ENCODE peak calls at places on chromosomes 7 and 10, in four cellular contexts. A is H9, J is mesenchymal stem cell, C is Panc1. W is an unnamed sample. For H3K4me1, the result is how much of the 10 kb centered on the place peaks cover.

GRCh38 chr7:30852744-30853288 is 58.8 kb upstream of the AQP1 start:
- DNase-seq in J (no peak), A (no peak), C (no peak), W (no peak)

GRCh38 chr10:30743586-30743985 is 114.0 kb upstream of the LYZL2 start:
- DNase-seq in J (no peak), C (no peak), A (no peak), W (no peak)

GRCh38 chr10:77187376-77187999 is 450.1 kb downstream of the KCNMA1 start:
- DNase-seq in C (no peak), J (peak), A (no peak), W (no peak)

GRCh38 chr10:126022841-126023240 is 126.5 kb downstream of the FANK1 start:
- DNase-seq in C (no peak), J (no peak), A (no peak), W (no peak)

GRCh38 chr7:378041-378420 is 88.1 kb downstream of the FOXL3 start:
- DNase-seq in C (no peak), J (no peak), A (no peak), W (no peak)

GRCh38 chr7:107322015-107322414 is 147.8 kb upstream of the GPR22 start:
- DNase-seq in J (no peak), C (no peak), A (no peak), W (no peak)

GRCh38 chr7:142298009-142298408 is 40.2 kb upstream of the PRSS58 start:
- DNase-seq in A (peak), J (no peak), C (no peak), W (peak)

GRCh38 chr7:130222-130572 is 62.2 kb upstream of the FAM20C start:
- DNase-seq in A (no peak), J (no peak), C (no peak), W (no peak)

GRCh38 chr7:29950480-29950879 is 39.1 kb downstream of the SCRN1 start:
- DNase-seq in A (no peak), C (no peak), J (no peak), W (no peak)

GRCh38 chr10:4622374-4622773 is 203.6 kb upstream of the AKR1E2 start:
- DNase-seq in C (no peak), J (no peak), A (no peak), W (no peak)

GRCh38 chr7:141053626-141054025 is 20.2 kb upstream of the TMEM178B start:
- DNase-seq in A (no peak), J (no peak), C (no peak), W (no peak)

GRCh38 chr7:32515890-32516550 is 20.7 kb downstream of the AVL9 start:
- DNase-seq in C (no peak), A (no peak), J (no peak), W (no peak)

GRCh38 chr10:63173468-63174227 is 40.5 kb downstream of the NRBF2 start:
- DNase-seq in J (no peak), C (no peak), A (no peak), W (no peak)

GRCh38 chr10:17993361-17993760 is 41.6 kb downstream of the SLC39A12 start:
- DNase-seq in A (no peak), C (no peak), J (peak), W (no peak)

GRCh38 chr10:74750848-74751274 is 75.5 kb upstream of the KAT6B start:
- DNase-seq in C (no peak), A (no peak), J (no peak), W (no peak)

GRCh38 chr10:125009580-125010235 is 67.8 kb downstream of the ZRANB1 start:
- DNase-seq in J (no peak), A (no peak), C (no peak), W (no peak)

GRCh38 chr7:122676466-122676865 is 22.5 kb downstream of the RNF133 start:
- DNase-seq in C (no peak), A (no peak), J (no peak), W (no peak)

GRCh38 chr10:104120061-104120460 is 1.9 kb upstream of the SFR1 start:
- DNase-seq in A (no peak), J (no peak), C (no peak), W (no peak)

GRCh38 chr7:46957195-46957594 is 624.7 kb downstream of the TNS3 start:
- DNase-seq in J (no peak), C (no peak), A (no peak), W (no peak)

GRCh38 chr7:156579566-156579965 is 61.0 kb upstream of the RNF32 start:
- DNase-seq in C (no peak), A (no peak), J (no peak), W (no peak)

GRCh38 chr7:142508251-142508650 is 241.0 kb upstream of the PRSS1 start:
- DNase-seq in A (no peak), C (no peak), J (no peak), W (peak)

GRCh38 chr7:108421720-108422331 is 34.4 kb downstream of the NRCAM start:
- DNase-seq in C (no peak), J (no peak), A (no peak), W (no peak)

GRCh38 chr10:124686707-124687376 is 57.3 kb downstream of the FAM53B start:
- DNase-seq in A (no peak), C (no peak), J (no peak), W (no peak)

GRCh38 chr7:1544178-1544895 is 11.7 kb downstream of the TMEM184A start:
- DNase-seq in J (peak), C (no peak), A (no peak), W (no peak)

GRCh38 chr7:20075992-20076813 is 141.0 kb downstream of the MACC1 start:
- DNase-seq in C (no peak), J (peak), A (no peak), W (no peak)

GRCh38 chr7:28258240-28258639 is 77.6 kb upstream of the JAZF1 start:
- DNase-seq in C (no peak), A (no peak), J (no peak), W (no peak)

DNA sequence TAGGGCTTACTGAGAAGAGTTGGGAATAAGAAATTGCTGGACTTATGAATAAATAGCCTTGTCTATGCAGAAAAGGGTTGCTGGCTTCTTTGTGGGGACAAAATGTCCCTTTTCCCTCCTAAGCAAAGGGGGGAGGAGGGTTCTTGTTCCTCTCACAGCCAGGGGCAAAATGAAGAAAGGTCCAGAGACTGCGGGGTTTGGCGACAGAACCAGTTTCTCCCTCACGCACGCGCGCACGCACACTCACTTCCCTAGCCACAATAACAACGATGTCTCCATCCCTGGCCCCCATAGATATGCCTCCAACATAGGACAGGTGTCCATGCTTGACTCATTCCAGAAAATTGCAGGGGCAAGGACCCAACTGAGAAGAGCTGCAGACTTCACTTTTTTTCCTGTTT is 3.3 kb downstream of the ZMIZ1 start:
- DNase-seq in J (no peak), A (no peak), C (no peak), W (peak)
- H3K4me1 ChIP-seq in J (half or more), A (under half), C (half or more), W (half or more)

GRCh38 chr10:113225364-113225763 is 275.3 kb downstream of the TCF7L2 start:
- DNase-seq in A (no peak), J (no peak), C (no peak), W (no peak)
- H3K27ac ChIP-seq in A (no peak), J (no peak), C (no peak), W (no peak)

DNA sequence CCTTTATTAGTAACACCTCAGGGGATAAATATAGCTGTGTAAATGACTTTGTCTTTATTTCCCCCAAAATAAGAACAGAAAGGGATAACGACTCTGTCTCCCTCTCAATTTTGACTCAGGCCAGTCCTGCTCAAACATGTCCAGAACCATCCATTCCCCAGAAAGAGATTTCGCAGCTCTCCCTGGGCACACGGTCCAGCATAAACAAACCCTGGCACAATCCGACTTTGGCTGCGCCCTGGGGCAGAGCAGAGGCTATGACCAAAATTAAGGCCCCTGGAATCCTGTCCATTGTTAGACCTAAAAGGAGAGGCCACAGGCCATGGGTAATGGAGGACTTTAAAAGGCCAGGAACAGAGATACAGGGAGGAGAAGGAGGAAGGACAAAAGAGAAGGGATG is 99.1 kb downstream of the PRPF18 start:
- DNase-seq in A (no peak), C (no peak), J (no peak), W (no peak)
- H3K4me1 ChIP-seq in A (under half), C (under half), J (under half), W (under half)

GRCh38 chr10:43105119-43105792 is 28.4 kb downstream of the RET start:
- DNase-seq in C (peak), J (peak), A (peak), W (peak)
- H3K27ac ChIP-seq in C (peak), J (no peak), A (no peak), W (no peak)

GRCh38 chr7:151063212-151063561 is 3.8 kb downstream of the SLC4A2 start:
- DNase-seq in C (no peak), A (no peak), J (peak), W (peak)
- H3K4me1 ChIP-seq in C (under half), A (under half), J (half or more), W (under half)